ENCODE peak calls at places on chromosomes 6 and 20, in five cellular contexts. N is HCT116, S is A549, R is IMR-90, H is body of pancreas. W is an unnamed sample.

GRCh38 chr6:153511896-153512496 is 380.9 kb upstream of the RGS17 start:
- DNase-seq in N (peak; percentile 8), R (peak; percentile 3), H (no peak), S (peak; percentile 6), W (no peak)

GRCh38 chr20:46931699-46932098 is 37.1 kb downstream of the EYA2 start:
- DNase-seq in S (no peak), N (no peak), H (peak; percentile 21), R (no peak), W (no peak)

GRCh38 chr6:112282217-112282616 is 27.9 kb upstream of the LAMA4 start:
- DNase-seq in H (no peak), N (no peak), S (no peak), R (peak; percentile 97), W (peak; percentile 80)

GRCh38 chr6:76885861-76886301 is 577.4 kb downstream of the HTR1B start:
- DNase-seq in R (peak; percentile 19), H (no peak), S (no peak), N (no peak), W (no peak)

GRCh38 chr6:79250107-79250514 is 15.6 kb upstream of the HMGN3 start:
- DNase-seq in H (no peak), N (no peak), S (no peak), R (no peak), W (no peak)

GRCh38 chr6:125888989-125889656 is 67.4 kb upstream of the HINT3 start:
- DNase-seq in N (peak; percentile 24), H (peak; percentile 26), R (peak; percentile 40), S (no peak), W (no peak)

GRCh38 chr6:111604259-111605099 is 1.2 kb downstream of the TRAF3IP2 start:
- DNase-seq in R (peak; percentile 80), N (no peak), S (no peak), H (peak; percentile 53), W (peak; percentile 74)

GRCh38 chr6:13762648-13763441 is 51.2 kb upstream of the RANBP9 start:
- DNase-seq in S (no peak), N (no peak), R (peak; percentile 90), H (no peak), W (no peak)

GRCh38 chr20:4151991-4152695 is 136.8 kb upstream of the RNF24 start:
- DNase-seq in H (no peak), R (peak; percentile 78), S (no peak), N (no peak), W (no peak)

GRCh38 chr6:137874204-137875001 is 7.3 kb downstream of the TNFAIP3 start:
- DNase-seq in S (no peak), R (no peak), H (no peak), N (no peak), W (no peak)

DNA sequence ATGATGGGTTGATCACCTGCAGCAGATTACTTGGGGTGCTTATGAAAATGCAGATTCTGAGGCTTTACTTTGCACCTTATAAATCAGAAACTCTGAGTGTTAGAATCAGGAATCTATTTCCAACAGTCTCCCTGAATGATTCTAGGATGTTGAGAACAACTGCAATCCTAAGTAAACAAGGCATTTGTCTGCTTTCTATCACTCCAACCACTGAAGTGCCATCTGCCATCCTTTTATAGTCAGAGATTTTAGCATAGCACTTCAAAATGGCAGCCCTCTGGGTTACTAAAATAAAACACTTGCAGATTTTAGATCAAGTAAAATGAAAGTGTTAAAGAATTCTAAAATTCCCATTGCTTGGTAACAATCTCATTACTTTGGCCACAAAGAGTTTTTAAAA is 258.8 kb downstream of the CD109 start:
- DNase-seq in N (no peak), H (no peak), S (no peak), R (no peak), W (no peak)
- TF ChIP-seq CTCF in N (no peak), H (no peak), S (no peak), R (no peak), W (no peak)

DNA sequence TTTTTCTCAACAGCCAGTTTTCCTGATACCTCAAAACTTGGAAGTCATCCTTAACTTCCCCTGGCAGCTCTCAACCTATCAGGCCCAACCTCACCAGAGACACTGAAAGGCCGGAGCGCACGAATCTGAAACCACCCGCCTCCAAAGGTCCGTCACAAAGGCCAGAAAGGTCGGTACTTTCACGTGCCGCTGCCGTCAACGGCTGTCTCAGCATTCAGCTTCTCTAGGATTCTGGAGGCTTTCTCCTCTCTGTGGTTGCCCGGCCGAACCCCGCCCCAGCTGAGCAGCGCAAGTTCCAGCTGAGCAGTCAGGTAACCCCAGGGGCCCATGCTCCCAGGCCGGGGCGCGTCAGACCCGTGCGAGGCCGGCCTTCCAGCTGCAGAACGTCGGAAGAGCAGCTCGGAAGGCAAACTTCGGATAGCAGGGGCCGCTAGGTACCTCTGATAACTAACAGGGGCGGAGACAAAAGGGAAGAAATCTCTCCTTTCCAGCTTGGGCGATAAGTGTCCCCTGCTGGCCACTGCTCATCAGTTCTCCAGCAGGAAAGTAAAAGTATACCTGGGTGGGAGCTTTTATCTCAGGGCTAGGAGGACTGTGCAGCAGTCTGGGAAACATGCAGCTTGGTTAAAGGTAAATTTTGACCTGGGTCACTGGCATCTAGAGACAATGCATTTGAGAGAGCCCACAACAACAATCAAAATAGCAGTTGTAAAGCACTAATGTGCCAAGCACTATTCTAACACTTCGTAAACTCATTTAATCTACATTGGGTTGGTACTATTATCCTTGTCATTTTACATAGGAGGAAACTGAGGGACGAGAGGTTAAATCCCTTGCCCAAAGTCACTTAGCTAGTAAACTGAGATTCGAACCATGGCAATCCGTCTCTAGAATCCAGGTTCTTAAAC is 16.1 kb downstream of the ZSCAN12 start:
- DNase-seq in H (peak; percentile 89), S (peak; percentile 63), N (peak; percentile 82), R (peak; percentile 93), W (peak; percentile 83)
- TF ChIP-seq POLR2A in H (peak; percentile 59), S (no peak), N (peak; percentile 62), R (peak; percentile 77), W (peak; percentile 13)

GRCh38 chr6:166511316-166511715 is 75.2 kb downstream of the RAMACL start:
- DNase-seq in H (no peak), R (no peak), N (no peak), S (no peak), W (no peak)

GRCh38 chr6:166512567-166512966 is 73.9 kb downstream of the RAMACL start:
- DNase-seq in N (peak; percentile 27), H (no peak), S (no peak), R (no peak), W (no peak)

GRCh38 chr6:166516256-166516655 is 70.2 kb downstream of the RAMACL start:
- DNase-seq in H (no peak), N (no peak), R (peak; percentile 18), S (no peak), W (no peak)

GRCh38 chr6:166514196-166514595 is 72.3 kb downstream of the RAMACL start:
- DNase-seq in R (peak; percentile 4), S (no peak), N (no peak), H (no peak), W (no peak)

GRCh38 chr6:166515072-166515810 is 71.2 kb downstream of the RAMACL start:
- DNase-seq in H (no peak), R (peak; percentile 93), S (peak; percentile 48), N (peak; percentile 55), W (no peak)
- TF ChIP-seq CTCF in H (no peak), R (peak; percentile 67), S (no peak), N (peak; percentile 57), W (no peak)

GRCh38 chr20:51026317-51026716 is 3.4 kb upstream of the KCNG1 start:
- DNase-seq in S (no peak), H (no peak), R (no peak), N (no peak), W (no peak)

GRCh38 chr20:51029556-51029955 is 6.6 kb upstream of the KCNG1 start:
- DNase-seq in S (no peak), R (no peak), H (no peak), N (no peak), W (no peak)

GRCh38 chr20:51028616-51029263 is 5.8 kb upstream of the KCNG1 start:
- DNase-seq in S (no peak), N (no peak), R (no peak), H (no peak), W (no peak)

GRCh38 chr20:51024761-51025160 is 1.9 kb upstream of the KCNG1 start:
- DNase-seq in N (no peak), S (no peak), R (no peak), H (no peak), W (no peak)

GRCh38 chr20:51027396-51027795 is 4.5 kb upstream of the KCNG1 start:
- DNase-seq in S (no peak), N (no peak), R (no peak), H (no peak), W (no peak)
- TF ChIP-seq POLR2A in S (no peak), N (no peak), R (no peak), H (no peak), W (no peak)

GRCh38 chr6:119543332-119543731 is 193.8 kb upstream of the MAN1A1 start:
- DNase-seq in N (no peak), R (no peak), S (no peak), H (no peak), W (no peak)

GRCh38 chr6:119547024-119547423 is 197.5 kb upstream of the MAN1A1 start:
- DNase-seq in S (no peak), H (no peak), R (no peak), N (no peak), W (no peak)

GRCh38 chr6:119542037-119542436 is 192.5 kb upstream of the MAN1A1 start:
- DNase-seq in H (no peak), N (no peak), S (no peak), R (no peak), W (no peak)

GRCh38 chr6:119544325-119545150 is 195.0 kb upstream of the MAN1A1 start:
- DNase-seq in H (no peak), N (no peak), S (no peak), R (peak; percentile 44), W (no peak)

DNA sequence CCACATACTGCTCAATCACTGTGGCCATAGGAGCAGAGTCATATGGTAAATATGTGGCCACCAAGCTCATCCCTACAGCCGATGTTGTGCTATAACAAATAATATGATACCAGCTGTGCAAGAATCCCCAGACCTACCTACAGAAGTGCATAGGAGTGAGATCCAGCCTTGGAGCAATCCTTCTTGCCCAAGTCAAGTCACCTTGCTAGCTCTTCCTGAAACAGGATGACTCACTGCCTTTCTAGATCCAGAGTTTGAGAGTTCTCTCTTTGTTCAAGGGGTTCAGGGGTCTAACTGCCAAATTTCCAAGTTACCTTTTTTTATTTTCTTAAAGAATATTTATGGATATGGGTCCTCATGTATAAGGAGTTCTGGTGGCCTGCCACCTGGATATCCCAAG is 195.7 kb upstream of the MAN1A1 start:
- DNase-seq in R (no peak), S (no peak), H (no peak), N (no peak), W (no peak)
- TF ChIP-seq CTCF in R (no peak), S (no peak), H (no peak), N (no peak), W (no peak)

DNA sequence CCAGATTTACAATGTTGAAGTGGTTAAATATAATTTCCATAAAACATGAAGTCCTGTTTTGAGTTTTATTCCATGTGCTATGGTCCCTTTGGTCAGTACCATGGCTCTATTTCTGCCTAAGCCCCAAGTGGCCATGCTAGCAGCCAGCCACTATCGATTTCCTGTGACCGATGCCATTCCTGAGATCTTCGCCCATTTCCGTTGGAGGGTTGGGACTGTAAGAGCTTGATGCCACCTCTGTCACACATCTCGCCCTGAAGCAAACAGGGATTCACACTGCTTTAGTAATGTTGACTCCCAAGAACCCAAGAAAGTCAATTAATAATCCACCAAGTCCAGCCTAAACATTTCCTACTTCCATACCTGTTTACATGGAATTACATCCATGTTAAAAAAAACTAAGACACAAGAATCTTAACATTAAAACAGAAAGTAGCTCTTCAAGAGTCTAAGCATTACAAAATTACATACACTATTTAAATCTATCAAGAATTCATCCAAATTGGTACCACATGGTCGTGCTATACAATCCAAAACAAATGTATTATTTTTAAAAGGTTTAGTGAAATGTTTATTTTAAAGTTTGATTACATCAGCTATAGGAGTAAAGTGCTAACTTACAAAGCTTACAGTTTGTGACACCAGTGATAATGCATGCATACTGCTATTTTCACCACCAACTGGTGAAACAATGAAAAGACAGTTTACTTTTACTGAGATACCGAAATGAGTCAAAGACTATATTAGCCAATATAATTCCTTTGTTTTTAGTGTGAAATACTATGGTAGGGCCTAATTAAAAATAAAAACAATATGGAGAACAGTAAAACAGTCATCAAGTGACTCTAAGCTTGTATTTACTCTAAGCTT is 2.5 kb downstream of the RBM39 start:
- DNase-seq in R (peak; percentile 50), H (no peak), N (no peak), S (no peak), W (no peak)
- TF ChIP-seq POLR2A in R (no peak), H (no peak), N (no peak), S (no peak), W (no peak)